ENCODE peak calls at places on chromosomes 3 and 15, in four cellular contexts. H is H1, D is SK-N-SH, S is GM12878. I is an unnamed sample.

GRCh38 chr3:69408542-69408941 is 22.7 kb upstream of the FRMD4B start:
- DNase-seq in H (no peak), D (no peak), S (no peak), I (no peak)

GRCh38 chr3:161273589-161274218 is 52.6 kb downstream of the NMD3 start:
- DNase-seq in H (no peak), D (peak; percentile 6), S (no peak), I (no peak)

GRCh38 chr3:195763248-195763830 is 42.6 kb downstream of the MUC20 start:
- DNase-seq in H (no peak), D (peak; percentile 26), S (no peak), I (no peak)

GRCh38 chr3:151383111-151383510 is 1.4 kb downstream of the P2RY12 start:
- DNase-seq in H (no peak), D (no peak), S (no peak), I (no peak)

GRCh38 chr15:44033894-44034293 is 161.2 kb downstream of the FRMD5 start:
- DNase-seq in H (no peak), D (peak; percentile 21), S (no peak), I (no peak)

GRCh38 chr3:57130426-57131209 is 34.5 kb downstream of the IL17RD start:
- DNase-seq in H (peak; percentile 99), D (peak; percentile 81), S (no peak), I (no peak)

GRCh38 chr15:40894689-40895308 is 549 bp downstream of the VPS18 start:
- DNase-seq in H (no peak), D (peak; percentile 78), S (no peak), I (peak; percentile 86)

GRCh38 chr3:156816091-156816793 is 9.9 kb upstream of the LEKR1 start:
- DNase-seq in H (no peak), D (no peak), S (no peak), I (no peak)

GRCh38 chr3:44058022-44058867 is 183.4 kb upstream of the TOPAZ1 start:
- DNase-seq in H (no peak), D (no peak), S (peak; percentile 87), I (no peak)

GRCh38 chr3:177596822-177597271 is 399.6 kb upstream of the TBL1XR1 start:
- DNase-seq in H (no peak), D (peak; percentile 8), S (no peak), I (no peak)

GRCh38 chr15:64731807-64732151 is 43.6 kb downstream of the RBPMS2 start:
- DNase-seq in H (peak; percentile 17), D (no peak), S (no peak), I (no peak)

GRCh38 chr3:47978386-47978785 is 37.8 kb downstream of the MAP4 start:
- DNase-seq in H (no peak), D (no peak), S (no peak), I (no peak)

GRCh38 chr15:40111888-40112287 is 3.2 kb upstream of the BMF start:
- DNase-seq in H (no peak), D (no peak), S (no peak), I (no peak)

GRCh38 chr3:125137432-125138033 is 75.0 kb downstream of the SLC12A8 start:
- DNase-seq in H (no peak), D (no peak), S (no peak), I (no peak)

GRCh38 chr3:74054566-74054965 is 429.8 kb upstream of the PDZRN3 start:
- DNase-seq in H (no peak), D (no peak), S (no peak), I (no peak)

GRCh38 chr3:56323986-56324420 is 144.3 kb downstream of the ERC2 start:
- DNase-seq in H (no peak), D (no peak), S (no peak), I (no peak)

GRCh38 chr3:78832785-78833204 is 935.0 kb downstream of the ROBO1 start:
- DNase-seq in H (no peak), D (no peak), S (no peak), I (no peak)

GRCh38 chr15:77738441-77739437 is 106.0 kb upstream of the LINGO1 start:
- DNase-seq in H (no peak), D (no peak), S (no peak), I (no peak)

GRCh38 chr15:46260937-46261336 is 626.1 kb downstream of the SQOR start:
- DNase-seq in H (peak; percentile 34), D (no peak), S (no peak), I (no peak)

GRCh38 chr3:157275832-157276231 is 115.9 kb upstream of the CCNL1 start:
- DNase-seq in H (no peak), D (no peak), S (no peak), I (no peak)

GRCh38 chr3:52430416-52430810 is 14.5 kb downstream of the SEMA3G start:
- DNase-seq in H (no peak), D (no peak), S (no peak), I (no peak)

GRCh38 chr3:141321109-141321497 is 47.2 kb upstream of the ZBTB38 start:
- DNase-seq in H (no peak), D (no peak), S (no peak), I (no peak)

GRCh38 chr15:57427367-57427821 is 51.1 kb downstream of the CGNL1 start:
- DNase-seq in H (peak; percentile 23), D (no peak), S (no peak), I (no peak)

GRCh38 chr3:157856078-157856939 is 249.9 kb downstream of the SHOX2 start:
- DNase-seq in H (no peak), D (no peak), S (no peak), I (no peak)

GRCh38 chr3:128598884-128599664 is 51.5 kb downstream of the RPN1 start:
- DNase-seq in H (no peak), D (no peak), S (no peak), I (no peak)

GRCh38 chr3:55006277-55006676 is 78.4 kb upstream of the LRTM1 start:
- DNase-seq in H (no peak), D (no peak), S (no peak), I (no peak)

GRCh38 chr15:88741671-88742070 is 61.6 kb upstream of the ACAN start:
- DNase-seq in H (no peak), D (no peak), S (no peak), I (no peak)

GRCh38 chr3:28286595-28286994 is 45.2 kb downstream of the CMC1 start:
- DNase-seq in H (no peak), D (peak; percentile 26), S (peak; percentile 8), I (peak; percentile 32)

GRCh38 chr3:46845397-46845859 is 17.8 kb downstream of the MYL3 start:
- DNase-seq in H (no peak), D (peak; percentile 90), S (no peak), I (peak; percentile 41)

GRCh38 chr15:75727851-75728715 is 15.4 kb upstream of the CSPG4 start:
- DNase-seq in H (no peak), D (peak; percentile 78), S (no peak), I (peak; percentile 34)

GRCh38 chr3:113157408-113157980 is 53.9 kb upstream of the BOC start:
- DNase-seq in H (no peak), D (no peak), S (no peak), I (no peak)

GRCh38 chr15:92580521-92580920 is 75.1 kb downstream of the FAM174B start:
- DNase-seq in H (no peak), D (no peak), S (no peak), I (no peak)

GRCh38 chr3:36991147-36991546 is 1.8 kb downstream of the EPM2AIP1 start:
- DNase-seq in H (no peak), D (no peak), S (no peak), I (no peak)

GRCh38 chr3:122609798-122610559 is 32.5 kb downstream of the PARP15 start:
- DNase-seq in H (no peak), D (no peak), S (peak; percentile 98), I (no peak)

GRCh38 chr3:133938770-133939495 is 43.3 kb upstream of the RAB6B start:
- DNase-seq in H (no peak), D (no peak), S (no peak), I (no peak)
- TF ChIP-seq NRF1 in H (no peak), D (no peak), S (no peak), I (no peak)

GRCh38 chr15:61049934-61050333 is 179.2 kb downstream of the RORA start:
- DNase-seq in H (no peak), D (no peak), S (peak; percentile 17), I (no peak)
- TF ChIP-seq MAX in H (no peak), D (no peak), S (no peak), I (no peak)

DNA sequence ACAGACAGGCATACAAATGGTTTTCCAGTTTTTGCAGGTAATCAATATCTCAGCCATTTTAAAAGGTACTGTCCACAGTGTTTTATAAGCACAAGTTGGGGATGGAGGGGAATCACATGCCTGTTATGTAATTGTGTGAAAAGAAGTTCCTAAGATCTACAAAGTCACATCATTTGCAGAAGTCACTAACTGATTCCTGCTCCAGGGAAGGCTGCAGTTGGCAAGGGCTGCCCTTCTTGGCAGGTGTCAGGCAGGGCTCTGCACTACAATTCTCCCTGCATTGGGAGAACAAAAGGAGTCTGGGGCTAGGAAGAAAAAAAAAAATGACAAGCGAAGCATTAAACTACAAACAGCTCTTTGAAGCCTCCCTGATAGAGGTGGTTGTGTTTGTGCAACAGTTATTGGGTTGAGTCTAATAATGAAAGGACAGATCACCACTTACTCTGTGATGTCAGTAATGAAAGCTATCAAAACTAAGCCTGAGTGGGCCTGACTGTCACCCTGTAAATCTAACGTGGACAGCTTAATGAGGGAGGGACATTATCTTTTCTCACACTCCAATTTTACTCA is 243.0 kb downstream of the FHIT start:
- DNase-seq in H (no peak), D (no peak), S (no peak), I (no peak)
- TF ChIP-seq NRF1 in H (no peak), D (no peak), S (no peak), I (no peak)

GRCh38 chr3:27080126-27080525 is 289.1 kb downstream of the NEK10 start:
- DNase-seq in H (no peak), D (no peak), S (no peak), I (no peak)

GRCh38 chr3:27076815-27077630 is 292.2 kb downstream of the NEK10 start:
- DNase-seq in H (no peak), D (no peak), S (no peak), I (no peak)

GRCh38 chr3:27081566-27081965 is 287.6 kb downstream of the NEK10 start:
- DNase-seq in H (no peak), D (no peak), S (no peak), I (no peak)

GRCh38 chr3:27078246-27078913 is 290.8 kb downstream of the NEK10 start:
- DNase-seq in H (no peak), D (no peak), S (no peak), I (no peak)

DNA sequence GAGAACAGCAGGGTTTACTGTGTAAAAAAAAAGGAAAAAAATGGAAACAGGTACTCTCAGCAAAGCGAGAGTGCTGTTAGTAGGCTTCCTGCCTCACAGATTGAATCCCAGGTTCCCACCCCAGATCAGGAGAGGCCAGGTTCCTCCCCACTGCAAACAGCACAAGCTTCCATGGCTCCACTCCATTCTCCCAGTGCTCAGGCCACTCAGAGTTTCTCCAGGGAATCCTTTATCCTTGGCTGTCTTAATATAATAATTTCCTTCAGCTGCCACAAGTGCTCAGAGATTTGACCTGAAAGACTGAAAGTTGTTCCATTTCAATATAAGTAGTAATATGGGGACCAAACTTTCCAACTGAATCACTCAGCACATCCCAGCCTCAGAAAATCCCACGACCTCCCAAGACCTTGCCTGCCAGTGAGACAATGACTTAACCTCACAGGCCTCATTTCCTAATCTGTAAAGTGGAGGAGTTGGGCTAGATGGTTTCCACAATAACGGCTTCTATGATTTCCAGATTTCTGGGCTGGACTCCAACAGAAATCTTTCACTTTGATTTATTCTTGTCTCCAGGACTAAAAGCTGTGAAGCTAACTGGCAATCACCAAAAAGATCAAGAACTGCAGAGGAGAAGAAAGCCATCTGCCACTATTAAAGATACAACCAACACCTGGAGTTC is 289.6 kb downstream of the NEK10 start:
- DNase-seq in H (no peak), D (no peak), S (no peak), I (no peak)
- TF ChIP-seq MAX in H (no peak), D (no peak), S (no peak), I (no peak)

I was measured in K562.